ENCODE peak calls at places on chromosomes 11 and 22, in four cellular contexts. C, D, K and T are unnamed samples.

GRCh38 chr11:4713241-4713640 is 8.7 kb downstream of the MMP26 start:
- DNase-seq in K (no peak), C (no peak), D (no peak), T (no peak)

GRCh38 chr11:13463779-13464290 is 813 bp upstream of the BTBD10 start:
- DNase-seq in K (no peak), C (no peak), D (no peak), T (no peak)

GRCh38 chr11:71432761-71433647 is 15.2 kb downstream of the DHCR7 start:
- DNase-seq in C (no peak), K (no peak), D (no peak), T (no peak)

GRCh38 chr11:64304316-64305072 is 830 bp upstream of the ESRRA start:
- DNase-seq in C (peak), D (peak), K (peak), T (peak)

GRCh38 chr11:65426839-65427690 is 4.5 kb downstream of the NEAT1 start:
- DNase-seq in K (peak), D (no peak), C (no peak), T (peak)

GRCh38 chr22:32333141-32333768 is 24.4 kb upstream of the RFPL3 start:
- DNase-seq in C (no peak), D (no peak), K (no peak), T (no peak)

GRCh38 chr11:64141081-64141783 is 24.7 kb downstream of the MACROD1 start:
- DNase-seq in K (no peak), D (no peak), C (no peak), T (no peak)

GRCh38 chr11:111010391-111011354 is 234.9 kb upstream of the POU2AF2 start:
- DNase-seq in K (no peak), C (no peak), D (no peak), T (no peak)

GRCh38 chr22:27919943-27920755 is 1.1 kb upstream of the PITPNB start:
- DNase-seq in C (no peak), D (no peak), K (no peak), T (no peak)

GRCh38 chr22:26701323-26701722 is 43.9 kb downstream of the MIAT start:
- DNase-seq in C (no peak), K (no peak), D (no peak), T (no peak)

GRCh38 chr11:124799384-124800225 is 601 bp downstream of the MSANTD2 start:
- DNase-seq in K (peak), D (peak), C (peak), T (peak)

GRCh38 chr11:122843281-122844150 is 5.2 kb downstream of the CRTAM start:
- DNase-seq in C (no peak), D (peak), K (peak), T (no peak)

GRCh38 chr22:32920032-32920628 is 118.6 kb downstream of the TIMP3 start:
- DNase-seq in C (no peak), D (no peak), K (no peak), T (no peak)

GRCh38 chr11:73493838-73494598 is 103.9 kb downstream of the FAM168A start:
- DNase-seq in D (no peak), C (no peak), K (no peak), T (no peak)

GRCh38 chr11:122917311-122917710 is 34.8 kb downstream of the JHY start:
- DNase-seq in D (no peak), C (no peak), K (no peak), T (no peak)

GRCh38 chr22:27850000-27850465 is 48.5 kb upstream of the MN1 start:
- DNase-seq in C (no peak), D (no peak), K (no peak), T (no peak)

GRCh38 chr11:15159085-15159484 is 44.4 kb downstream of the INSC start:
- DNase-seq in C (no peak), D (no peak), K (no peak), T (no peak)

GRCh38 chr11:100676901-100677300 is 10.2 kb upstream of the ARHGAP42 start:
- DNase-seq in C (no peak), D (no peak), K (no peak), T (no peak)

GRCh38 chr11:120400564-120401364 is 64.6 kb downstream of the ARHGEF12 start:
- DNase-seq in D (no peak), K (no peak), C (no peak), T (no peak)

GRCh38 chr22:36613958-36614357 is 85.0 kb upstream of the EIF3D start:
- DNase-seq in C (no peak), K (no peak), D (no peak), T (no peak)

GRCh38 chr11:64251722-64251985 is 324 bp downstream of the PLCB3 start:
- DNase-seq in D (no peak), C (no peak), K (no peak), T (no peak)

GRCh38 chr22:23690713-23691112 is at the start of gene RGL4:
- DNase-seq in D (no peak), K (no peak), C (no peak), T (no peak)

GRCh38 chr11:9616858-9617257 is 43.4 kb downstream of the WEE1 start:
- DNase-seq in C (no peak), D (no peak), K (peak), T (no peak)

GRCh38 chr22:27662359-27663030 is 139.1 kb downstream of the MN1 start:
- DNase-seq in C (no peak), D (no peak), K (no peak), T (no peak)

GRCh38 chr11:110762596-110762995 is 50.4 kb upstream of the ARHGAP20 start:
- DNase-seq in C (no peak), K (no peak), D (no peak), T (no peak)

GRCh38 chr11:83684071-83684470 is 397.9 kb upstream of the CCDC90B start:
- DNase-seq in C (no peak), K (no peak), D (no peak), T (no peak)

GRCh38 chr11:63769719-63770443 is 1.3 kb upstream of the ZFTA start:
- DNase-seq in C (no peak), K (no peak), D (no peak), T (no peak)

GRCh38 chr11:2142300-2142759 is 3.1 kb upstream of the IGF2 start:
- DNase-seq in K (no peak), C (no peak), D (no peak), T (no peak)

GRCh38 chr11:27055065-27055682 is 14.6 kb downstream of the BBOX1 start:
- DNase-seq in C (no peak), K (no peak), D (no peak), T (no peak)

GRCh38 chr11:12694182-12694531 is 19.9 kb downstream of the TEAD1 start:
- DNase-seq in C (no peak), D (no peak), K (no peak), T (no peak)

GRCh38 chr11:58061813-58062212 is 31.1 kb downstream of the OR6Q1 start:
- DNase-seq in K (no peak), D (no peak), C (no peak), T (no peak)

GRCh38 chr22:36471341-36471821 is 10.1 kb downstream of the TXN2 start:
- DNase-seq in K (no peak), C (no peak), D (no peak), T (no peak)

GRCh38 chr22:31488346-31488883 is 1.2 kb downstream of the EIF4ENIF1 start:
- DNase-seq in C (no peak), D (no peak), K (no peak), T (no peak)

GRCh38 chr11:46347637-46348311 is 511 bp downstream of the DGKZ start:
- DNase-seq in D (peak), C (no peak), K (no peak), T (no peak)

GRCh38 chr11:21975242-21975641 is 217.6 kb upstream of the ANO5 start:
- DNase-seq in C (no peak), D (no peak), K (no peak), T (no peak)

GRCh38 chr11:72842126-72842525 is 27.9 kb downstream of the ATG16L2 start:
- DNase-seq in D (no peak), C (no peak), K (no peak), T (no peak)

GRCh38 chr22:40965936-40966557 is 14.9 kb downstream of the RBX1 start:
- DNase-seq in K (no peak), D (no peak), C (no peak), T (no peak)